ENCODE peak calls at places on chromosomes 12 and 14, in seven cellular contexts. M, N, V, O, A, G and X are unnamed samples.
A peak's percentile ranks its signal among the peaks of the same experiment; 100 is the strongest.

GRCh38 chr12:98532687-98533304 is 17.4 kb downstream of the TMPO start:
- DNase-seq in O (no peak), G (peak; percentile 68), N (no peak), M (no peak), A (no peak), V (no peak), X (peak; percentile 75)

GRCh38 chr12:10673660-10674384 is at the start of gene STYK1:
- DNase-seq in V (peak; percentile 95), A (peak; percentile 87), O (peak; percentile 29), N (peak; percentile 29), G (peak; percentile 82), M (peak; percentile 96), X (peak; percentile 51)

GRCh38 chr12:87820524-87821194 is 208.5 kb downstream of the C12orf50 start:
- DNase-seq in V (peak; percentile 20), M (no peak), O (no peak), A (no peak), G (peak; percentile 77), N (no peak), X (peak; percentile 46)

GRCh38 chr14:100239200-100239839 is 376 bp downstream of the YY1 start:
- DNase-seq in V (no peak), N (peak; percentile 51), O (peak; percentile 40), M (no peak), G (no peak), A (peak; percentile 73), X (no peak)

GRCh38 chr12:790608-791007 is 38.2 kb downstream of the WNK1 start:
- DNase-seq in G (no peak), N (no peak), O (no peak), A (no peak), M (no peak), V (no peak), X (no peak)

GRCh38 chr14:104107101-104107581 is 21.6 kb downstream of the ASPG start:
- DNase-seq in N (no peak), A (peak; percentile 57), V (no peak), M (no peak), O (no peak), G (no peak), X (no peak)

GRCh38 chr12:112382866-112383265 is 635 bp upstream of the HECTD4 start:
- DNase-seq in G (no peak), V (no peak), M (no peak), N (no peak), A (no peak), O (no peak), X (no peak)

GRCh38 chr14:43981135-43981787 is 525.8 kb downstream of the FSCB start:
- DNase-seq in A (no peak), M (no peak), O (no peak), V (no peak), G (no peak), N (no peak), X (no peak)

GRCh38 chr12:58364389-58365086 is 423.2 kb downstream of the ATP23 start:
- DNase-seq in N (no peak), O (no peak), V (peak; percentile 19), A (no peak), M (no peak), G (peak; percentile 87), X (peak; percentile 97)

GRCh38 chr12:103785243-103786031 is 55.6 kb downstream of the NT5DC3 start:
- DNase-seq in N (no peak), M (no peak), A (no peak), G (no peak), V (no peak), O (no peak), X (no peak)

GRCh38 chr14:58705066-58705465 is 67.3 kb downstream of the DACT1 start:
- DNase-seq in N (peak; percentile 15), O (no peak), M (no peak), G (no peak), A (no peak), V (no peak), X (no peak)

GRCh38 chr12:92055877-92056276 is 89.8 kb downstream of the BTG1 start:
- DNase-seq in M (no peak), G (peak; percentile 94), N (no peak), O (no peak), V (peak; percentile 35), A (no peak), X (no peak)

GRCh38 chr14:75946785-75947184 is 35.0 kb downstream of the TGFB3 start:
- DNase-seq in M (no peak), O (no peak), G (peak; percentile 35), N (no peak), V (no peak), A (no peak), X (no peak)

GRCh38 chr12:80869264-80869663 is 68.5 kb downstream of the LIN7A start:
- DNase-seq in M (no peak), O (no peak), V (no peak), A (no peak), G (no peak), N (no peak), X (no peak)

GRCh38 chr12:88882662-88883061 is 302.4 kb upstream of the KITLG start:
- DNase-seq in O (no peak), A (no peak), N (no peak), G (no peak), V (no peak), M (no peak), X (no peak)

GRCh38 chr12:56160160-56160763 is 2.1 kb downstream of the MYL6 start:
- DNase-seq in V (no peak), M (no peak), O (no peak), N (no peak), A (no peak), G (peak; percentile 55), X (peak; percentile 56)

GRCh38 chr14:93114068-93114710 is 1.5 kb downstream of the ITPK1 start:
- DNase-seq in N (no peak), O (no peak), A (no peak), G (peak; percentile 30), V (no peak), M (no peak), X (no peak)

GRCh38 chr14:51498411-51499227 is 153.1 kb upstream of the FRMD6 start:
- DNase-seq in V (no peak), O (no peak), G (peak; percentile 91), N (no peak), M (no peak), A (no peak), X (no peak)

GRCh38 chr12:131132118-131132892 is 178.6 kb downstream of the ADGRD1 start:
- DNase-seq in O (peak; percentile 79), A (peak; percentile 83), N (peak; percentile 76), M (peak; percentile 96), V (peak; percentile 59), G (no peak), X (peak; percentile 27)

GRCh38 chr14:64591809-64592208 is 42.0 kb downstream of the PPP1R36 start:
- DNase-seq in A (no peak), O (no peak), M (no peak), N (no peak), G (no peak), V (no peak), X (no peak)

DNA sequence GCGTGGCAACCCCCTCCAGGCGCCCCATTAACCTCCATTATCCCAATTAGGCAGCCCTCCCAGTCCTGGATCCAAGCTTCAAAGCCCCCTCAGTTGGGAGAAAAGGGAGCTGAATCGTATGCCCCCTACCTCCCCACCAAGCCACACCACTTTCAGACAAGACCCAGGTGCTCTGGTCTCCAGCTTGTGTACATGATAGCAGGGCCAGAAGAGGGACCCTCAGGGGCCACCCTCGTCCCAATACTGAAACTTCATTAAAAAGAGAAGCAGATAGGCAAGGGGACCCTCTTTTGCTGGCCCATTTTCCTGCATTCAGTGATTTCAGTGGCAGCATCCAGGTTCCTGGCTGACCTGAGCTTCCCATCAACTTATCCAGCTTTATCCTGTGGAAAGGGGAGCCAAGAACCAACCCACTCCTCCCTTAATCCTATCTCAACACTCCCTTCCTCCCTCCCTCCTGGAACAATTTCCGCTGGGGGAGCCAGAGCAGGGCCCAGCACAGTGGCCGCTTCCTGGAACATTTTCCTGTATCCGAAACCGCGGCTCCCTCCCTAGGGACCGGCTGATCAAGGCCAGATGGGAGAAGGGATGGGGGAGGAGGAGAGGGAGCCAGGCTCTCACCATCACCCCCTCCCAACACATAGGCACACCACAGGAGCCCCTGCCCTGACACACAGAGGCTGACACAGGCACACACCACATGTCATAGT is 9.5 kb upstream of the SP7 start:
- DNase-seq in A (no peak), G (no peak), M (peak; percentile 52), V (no peak), O (peak; percentile 51), N (peak; percentile 73), X (peak; percentile 75)
- TF ChIP-seq CTCF in A (peak; percentile 5), G (no peak), M (no peak), V (no peak), O (no peak), N (no peak), X (no peak)

DNA sequence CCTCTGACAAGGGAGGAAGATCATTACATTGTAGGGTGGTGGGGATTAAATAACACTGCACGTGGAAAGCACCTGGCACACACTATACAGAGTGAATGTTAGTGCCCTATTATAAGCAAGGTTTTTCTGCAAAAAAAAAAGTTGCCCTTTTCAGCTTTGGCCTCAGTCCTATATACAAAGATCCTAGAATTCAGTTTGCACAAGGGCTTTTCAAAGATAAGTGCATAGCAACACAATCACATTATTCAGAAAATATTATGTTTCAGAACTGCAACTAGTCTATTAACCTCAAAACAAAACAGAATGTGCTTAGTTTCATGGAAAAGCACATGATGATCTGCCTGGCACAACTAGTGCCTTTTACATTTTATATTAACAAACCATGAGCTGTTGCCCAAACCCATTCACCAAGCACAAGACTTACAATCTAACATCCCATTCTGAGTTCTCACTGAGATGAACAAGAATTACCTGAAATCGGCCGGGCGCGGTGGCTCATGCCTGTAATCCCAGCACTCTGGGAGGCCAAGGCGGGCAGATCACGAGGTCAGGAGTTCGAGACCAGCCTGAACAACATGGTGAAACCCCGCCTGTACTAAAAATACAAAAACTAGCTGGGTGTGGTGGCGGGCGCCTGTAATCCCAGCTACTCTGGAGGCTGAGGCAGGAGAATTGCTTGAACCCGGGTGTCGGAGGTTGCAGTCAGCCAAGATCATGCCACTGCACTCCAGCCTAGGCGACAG is 1.8 kb downstream of the TM7SF3 start:
- DNase-seq in O (no peak), G (no peak), V (no peak), A (peak; percentile 63), M (no peak), N (no peak), X (peak; percentile 26)
- H3K4me3 ChIP-seq in O (no peak overlapping the region), G (peak overlapping the region; percentile 96), V (no peak overlapping the region), A (peak overlapping the region; percentile 84), M (peak overlapping the region; percentile 2), N (no peak overlapping the region), X (no peak overlapping the region)

GRCh38 chr14:80587096-80587724 is 354.3 kb downstream of the CEP128 start:
- DNase-seq in A (no peak), V (no peak), M (no peak), G (peak; percentile 62), O (no peak), N (no peak), X (peak; percentile 69)
- TF ChIP-seq CTCF in A (peak; percentile 33), V (peak; percentile 37), M (peak; percentile 51), G (peak; percentile 64), O (no peak), N (peak; percentile 34), X (peak; percentile 68)

GRCh38 chr12:75208851-75209781 is 523 bp downstream of the KCNC2 start:
- DNase-seq in M (peak; percentile 85), V (peak; percentile 9), A (no peak), N (no peak), G (peak; percentile 55), O (no peak), X (peak; percentile 35)
- H3K4me3 ChIP-seq in M (peak overlapping the region; percentile 60), V (no peak overlapping the region), A (no peak overlapping the region), N (no peak overlapping the region), G (no peak overlapping the region), O (no peak overlapping the region), X (no peak overlapping the region)

GRCh38 chr12:2797721-2798418 is 3.1 kb downstream of the FKBP4 start:
- DNase-seq in G (peak; percentile 9), A (no peak), V (no peak), M (no peak), O (peak; percentile 47), N (peak; percentile 69), X (peak; percentile 65)
- TF ChIP-seq CTCF in G (peak; percentile 21), A (no peak), V (no peak), M (peak; percentile 21), O (no peak), N (peak; percentile 16), X (peak; percentile 17)